ENCODE peak calls at places on chromosomes 5 and 9, in nine cellular contexts. S is kidney; V is CD8-positive, alpha-beta T cell; B is colonic mucosa; X is HFF-Myc; T is Calu3; H is progenitor cell of endocrine pancreas; J is MCF 10A; C is ovary. R is an unnamed sample.

GRCh38 chr5:87457706-87458105 is 45.0 kb upstream of the CCNH start:
- DNase-seq in V (no peak), T (no peak), X (no peak), H (no peak), J (no peak), S (no peak), B (no peak), C (no peak), R (no peak)

GRCh38 chr5:169788168-169788567 is 151.1 kb downstream of the DOCK2 start:
- DNase-seq in H (no peak), J (peak), T (no peak), V (no peak), S (no peak), C (no peak), X (no peak), B (no peak), R (peak)

GRCh38 chr5:45411971-45412612 is 284.1 kb downstream of the HCN1 start:
- DNase-seq in T (no peak), C (no peak), H (no peak), B (no peak), V (no peak), J (peak), S (no peak), X (no peak), R (peak)

GRCh38 chr5:56829137-56829536 is 13.8 kb downstream of the MAP3K1 start:
- DNase-seq in X (no peak), T (peak), J (peak), V (peak), C (no peak), B (no peak), H (no peak), S (no peak), R (no peak)

GRCh38 chr9:130664191-130665028 is at the start of gene PRDM12:
- DNase-seq in J (no peak), B (no peak), S (no peak), X (no peak), V (no peak), T (no peak), H (no peak), C (no peak), R (no peak)

GRCh38 chr5:66745297-66745696 is 149.1 kb downstream of the MAST4 start:
- DNase-seq in S (no peak), H (no peak), J (no peak), X (no peak), B (no peak), V (no peak), T (no peak), C (no peak), R (no peak)

GRCh38 chr9:129011761-129012281 is 16.3 kb downstream of the SH3GLB2 start:
- DNase-seq in S (peak), X (no peak), B (no peak), T (no peak), J (no peak), C (no peak), V (no peak), H (no peak), R (no peak)

GRCh38 chr5:177300236-177300880 is 3.2 kb downstream of the RAB24 start:
- DNase-seq in X (peak), C (peak), S (no peak), B (peak), J (peak), H (no peak), V (peak), T (peak), R (peak)

GRCh38 chr5:59799668-59800374 is 93.7 kb downstream of the PDE4D start:
- DNase-seq in V (peak), T (peak), S (no peak), X (peak), C (no peak), B (peak), H (no peak), J (peak), R (peak)

GRCh38 chr9:114804504-114804903 is 1.3 kb downstream of the TNFSF15 start:
- DNase-seq in C (no peak), J (peak), B (peak), T (peak), H (no peak), X (peak), V (no peak), S (peak), R (peak)

GRCh38 chr5:23234153-23234729 is 273.2 kb upstream of the PRDM9 start:
- DNase-seq in H (no peak), T (no peak), V (no peak), J (no peak), S (no peak), X (no peak), C (no peak), B (no peak), R (no peak)

GRCh38 chr9:89426389-89426961 is 71.4 kb downstream of the SEMA4D start:
- DNase-seq in H (no peak), C (no peak), J (no peak), X (no peak), B (no peak), S (peak), V (no peak), T (no peak), R (no peak)

GRCh38 chr5:157328277-157328912 is 62.5 kb downstream of the CYFIP2 start:
- DNase-seq in H (peak), B (peak), J (peak), C (peak), T (peak), X (peak), S (peak), V (peak), R (peak)

GRCh38 chr5:151742870-151743294 is 15.5 kb downstream of the ATOX1 start:
- DNase-seq in S (no peak), V (no peak), T (peak), J (peak), B (peak), H (peak), X (peak), C (peak), R (peak)

GRCh38 chr9:101836021-101836420 is 97.6 kb upstream of the GRIN3A start:
- DNase-seq in T (no peak), B (no peak), X (no peak), J (no peak), H (no peak), V (no peak), S (no peak), C (no peak), R (no peak)

GRCh38 chr9:137621131-137621757 is 2.4 kb downstream of the EHMT1 start:
- DNase-seq in X (no peak), B (no peak), S (no peak), C (no peak), J (no peak), H (no peak), T (no peak), V (no peak), R (peak)

GRCh38 chr9:83472764-83473163 is 65.4 kb downstream of the FRMD3 start:
- DNase-seq in V (no peak), T (no peak), J (no peak), S (no peak), X (no peak), C (no peak), B (no peak), H (no peak), R (peak)

GRCh38 chr5:44574626-44575025 is 185.4 kb upstream of the FGF10 start:
- DNase-seq in S (no peak), C (no peak), V (no peak), B (no peak), J (peak), X (no peak), T (no peak), H (no peak), R (no peak)

GRCh38 chr5:74107899-74108298 is 481.9 kb downstream of the ARHGEF28 start:
- DNase-seq in J (no peak), B (no peak), V (no peak), T (no peak), C (no peak), H (no peak), X (no peak), S (no peak), R (no peak)

GRCh38 chr9:37693265-37693664 is 42.5 kb downstream of the FRMPD1 start:
- DNase-seq in V (no peak), B (no peak), S (no peak), T (no peak), C (no peak), H (no peak), X (peak), J (no peak), R (no peak)

GRCh38 chr5:60355181-60355580 is 344.8 kb downstream of the DEPDC1B start:
- DNase-seq in J (no peak), V (no peak), C (no peak), H (no peak), T (no peak), B (no peak), X (no peak), S (no peak), R (no peak)

GRCh38 chr5:177515580-177515979 is 1.2 kb downstream of the DDX41 start:
- DNase-seq in T (no peak), V (no peak), B (no peak), C (no peak), S (no peak), J (no peak), H (no peak), X (no peak), R (no peak)

GRCh38 chr5:76571595-76571994 is 51.6 kb downstream of the F2RL2 start:
- DNase-seq in C (no peak), H (no peak), B (no peak), S (no peak), V (no peak), T (no peak), J (no peak), X (no peak), R (no peak)
- TF ChIP-seq CTCF in C (no peak), H (no peak), B (no peak), S (no peak), V (no peak), T (no peak), J (no peak), X (no peak), R (peak)

GRCh38 chr5:124040799-124041198 is 528.8 kb downstream of the CSNK1G3 start:
- DNase-seq in J (no peak), B (no peak), X (no peak), S (no peak), T (no peak), H (no peak), C (no peak), V (no peak), R (peak)

GRCh38 chr5:124043456-124043855 is 531.5 kb downstream of the CSNK1G3 start:
- DNase-seq in J (peak), C (no peak), B (no peak), H (no peak), S (no peak), X (no peak), T (peak), V (no peak), R (no peak)
- TF ChIP-seq CTCF in J (peak), C (no peak), B (no peak), H (peak), S (no peak), X (no peak), T (no peak), V (no peak), R (peak)

GRCh38 chr9:92501671-92502393 is 19.5 kb upstream of the ASPN start:
- DNase-seq in S (no peak), J (peak), X (no peak), H (no peak), T (peak), C (peak), B (peak), V (no peak), R (peak)
- TF ChIP-seq CTCF in S (peak), J (peak), X (peak), H (peak), T (peak), C (no peak), B (peak), V (no peak), R (peak)

GRCh38 chr5:6727231-6727630 is 14.0 kb downstream of the TENT4A start:
- DNase-seq in C (no peak), J (no peak), H (no peak), X (no peak), V (no peak), S (no peak), T (no peak), B (no peak), R (no peak)

GRCh38 chr5:6728795-6729183 is 15.6 kb downstream of the TENT4A start:
- DNase-seq in V (no peak), S (no peak), C (no peak), X (no peak), J (no peak), T (no peak), H (no peak), B (no peak), R (no peak)

GRCh38 chr5:6729400-6730310 is 16.4 kb downstream of the TENT4A start:
- DNase-seq in J (no peak), S (no peak), C (peak), X (no peak), B (no peak), T (no peak), V (peak), H (no peak), R (no peak)

GRCh38 chr5:6726006-6726405 is 12.8 kb downstream of the TENT4A start:
- DNase-seq in X (no peak), T (no peak), B (no peak), S (no peak), C (no peak), J (no peak), V (no peak), H (no peak), R (no peak)

GRCh38 chr5:6728011-6728794 is 15.0 kb downstream of the TENT4A start:
- DNase-seq in H (no peak), X (no peak), J (no peak), V (no peak), S (no peak), C (peak), T (no peak), B (no peak), R (no peak)
- TF ChIP-seq CTCF in H (no peak), X (no peak), J (no peak), V (no peak), S (no peak), C (no peak), T (no peak), B (no peak), R (no peak)

GRCh38 chr5:82252744-82253143 is 25.4 kb downstream of the RPS23 start:
- DNase-seq in V (no peak), T (no peak), J (no peak), S (no peak), B (no peak), H (no peak), C (no peak), X (no peak), R (no peak)

GRCh38 chr5:82259172-82259800 is 18.9 kb downstream of the RPS23 start:
- DNase-seq in X (no peak), T (no peak), B (no peak), H (no peak), V (no peak), J (peak), C (no peak), S (no peak), R (peak)

GRCh38 chr5:82255844-82256243 is 22.3 kb downstream of the RPS23 start:
- DNase-seq in S (no peak), X (no peak), V (no peak), T (no peak), J (no peak), B (no peak), C (no peak), H (no peak), R (no peak)

GRCh38 chr5:82257729-82258128 is 20.4 kb downstream of the RPS23 start:
- DNase-seq in B (no peak), T (no peak), S (no peak), C (no peak), J (no peak), H (no peak), X (no peak), V (no peak), R (no peak)

DNA sequence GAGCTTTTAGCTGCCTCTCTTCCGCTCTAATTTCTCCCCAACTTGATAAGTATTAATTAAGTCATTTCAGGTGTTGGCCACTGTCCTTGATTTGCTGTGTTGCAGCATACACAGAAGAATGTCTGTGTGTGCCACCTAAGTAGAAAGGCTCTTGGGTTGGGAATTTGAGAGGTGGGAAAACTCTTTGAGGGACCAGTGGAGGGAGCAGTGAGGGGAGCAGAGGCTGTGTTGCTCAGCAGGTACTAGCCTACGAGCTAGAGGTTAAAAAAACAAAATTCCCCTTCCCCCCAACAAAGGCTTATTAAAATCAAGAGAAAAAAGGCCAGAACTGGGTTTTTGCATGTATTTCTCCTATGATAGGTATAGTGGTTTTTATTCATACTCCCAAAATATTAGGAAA is 20.9 kb downstream of the RPS23 start:
- DNase-seq in V (no peak), T (no peak), S (no peak), B (no peak), J (no peak), X (no peak), H (no peak), C (no peak), R (no peak)
- TF ChIP-seq CTCF in V (no peak), T (no peak), S (no peak), B (no peak), J (no peak), X (no peak), H (no peak), C (no peak), R (no peak)

GRCh38 chr9:127537792-127538191 is 74.3 kb upstream of the STXBP1 start:
- DNase-seq in X (no peak), B (no peak), V (no peak), J (peak), C (no peak), T (no peak), H (no peak), S (no peak), R (no peak)
- TF ChIP-seq CTCF in X (peak), B (no peak), V (no peak), J (peak), C (no peak), T (no peak), H (no peak), S (no peak), R (peak)

DNA sequence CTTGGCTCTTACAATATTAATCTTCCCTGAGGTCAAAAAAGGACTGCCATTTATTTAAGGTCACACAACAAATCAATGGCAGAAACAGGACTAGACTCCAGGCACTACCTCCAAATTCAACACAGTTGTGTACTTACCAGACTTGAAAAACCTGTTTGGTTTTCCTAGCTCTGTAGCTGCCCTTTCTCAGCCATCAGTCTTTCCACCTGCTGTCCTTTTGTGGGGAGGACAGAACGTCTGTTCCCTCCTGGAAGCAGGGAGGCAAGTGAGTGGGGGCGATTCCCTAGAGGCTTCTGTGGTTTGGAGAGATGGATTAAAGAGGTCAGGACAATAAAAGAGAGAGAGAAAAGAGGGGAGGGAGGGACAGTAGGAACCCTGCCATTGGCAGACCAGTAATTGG is 14.7 kb downstream of the ASTN2 start:
- DNase-seq in X (no peak), B (no peak), V (no peak), T (no peak), H (no peak), C (no peak), J (no peak), S (no peak), R (no peak)
- TF ChIP-seq CTCF in X (no peak), B (no peak), V (no peak), T (no peak), H (no peak), C (no peak), J (no peak), S (no peak), R (no peak)

DNA sequence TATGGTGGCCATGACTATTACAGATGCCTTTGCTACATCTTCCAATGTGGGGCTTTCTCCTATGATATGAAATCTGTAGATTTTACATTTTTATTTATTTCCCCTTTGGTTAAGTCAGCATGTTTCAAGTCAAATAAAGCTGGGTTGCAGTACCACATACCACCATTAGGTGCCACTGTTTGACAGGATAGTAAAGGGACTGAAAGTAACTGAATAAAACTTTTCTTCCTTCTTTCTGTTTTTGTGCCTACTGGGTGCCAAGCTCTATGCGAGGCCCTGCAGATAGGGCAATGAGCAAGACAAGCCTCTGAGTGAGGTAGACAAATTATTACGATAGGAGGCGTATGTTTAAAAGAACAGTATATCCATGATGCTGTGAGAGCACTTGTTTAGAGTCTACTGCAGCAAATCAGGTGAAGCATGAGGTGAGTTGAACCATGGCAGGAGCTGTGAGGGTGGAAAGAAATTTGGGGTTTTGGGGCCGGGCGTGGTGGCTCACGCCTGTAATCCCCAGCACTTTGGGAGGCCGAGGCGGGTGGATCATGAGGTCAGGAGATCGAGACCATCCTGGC is 64.8 kb downstream of the GDNF start:
- DNase-seq in T (peak), C (no peak), J (peak), X (no peak), S (no peak), B (peak), H (no peak), V (no peak), R (no peak)
- TF ChIP-seq CTCF in T (peak), C (no peak), J (peak), X (peak), S (no peak), B (peak), H (peak), V (peak), R (peak)